ENCODE peak calls at places on chromosomes 16 and 17, in nine cellular contexts. O, L, Y, D, Z, X, S, Q and J are unnamed samples.

GRCh38 chr16:89047331-89048086 is 46.1 kb upstream of the ACSF3 start:
- DNase-seq in L (no peak), O (no peak), Z (no peak), Y (no peak), D (no peak), X (no peak), S (no peak), Q (no peak), J (no peak)

GRCh38 chr17:17648762-17649161 is 32.5 kb upstream of the RAI1 start:
- DNase-seq in O (no peak), Y (no peak), L (no peak), X (no peak), S (peak; percentile 74), D (no peak), Z (no peak), Q (no peak), J (no peak)

GRCh38 chr16:1859650-1860049 is 12.3 kb downstream of the MEIOB start:
- DNase-seq in Z (no peak), S (no peak), O (peak; percentile 48), D (no peak), L (no peak), Q (no peak), Y (no peak), X (no peak), J (no peak)

GRCh38 chr17:40996829-40997228 is 2.9 kb upstream of the KRTAP3-3 start:
- DNase-seq in Z (no peak), Q (no peak), O (no peak), X (no peak), D (no peak), L (no peak), Y (no peak), S (no peak), J (no peak)

GRCh38 chr17:9052921-9053320 is 31.6 kb downstream of the NTN1 start:
- DNase-seq in L (no peak), D (no peak), S (no peak), Y (no peak), Q (no peak), Z (no peak), O (no peak), X (peak; percentile 66), J (no peak)

GRCh38 chr17:63120406-63120805 is 154.4 kb downstream of the TANC2 start:
- DNase-seq in L (no peak), Z (no peak), S (no peak), O (no peak), X (no peak), Y (no peak), D (no peak), Q (no peak), J (no peak)

GRCh38 chr17:50470451-50470850 is 1.8 kb upstream of the CHAD start:
- DNase-seq in L (no peak), S (no peak), Z (no peak), D (no peak), O (no peak), X (no peak), Y (no peak), Q (no peak), J (no peak)

GRCh38 chr17:44607836-44608690 is 48.2 kb upstream of the MEIOC start:
- DNase-seq in Z (peak; percentile 92), D (no peak), O (peak; percentile 76), X (no peak), L (no peak), Q (no peak), Y (no peak), S (peak; percentile 91), J (no peak)

GRCh38 chr16:14455577-14455976 is 174.5 kb downstream of the PARN start:
- DNase-seq in Q (no peak), Y (no peak), Z (no peak), O (no peak), X (no peak), D (no peak), L (no peak), S (peak; percentile 9), J (no peak)

GRCh38 chr17:1331708-1332107 is 52.2 kb downstream of the TRARG1 start:
- DNase-seq in Y (no peak), L (no peak), S (no peak), Q (no peak), Z (no peak), D (no peak), O (no peak), X (no peak), J (no peak)

GRCh38 chr17:2721603-2722002 is 10.0 kb upstream of the CLUH start:
- DNase-seq in L (no peak), D (no peak), X (no peak), O (no peak), Y (no peak), Z (no peak), Q (peak; percentile 56), S (no peak), J (no peak)

GRCh38 chr17:45172541-45173286 is 11.0 kb downstream of the HEXIM2 start:
- DNase-seq in Y (peak; percentile 68), O (peak; percentile 75), Q (peak; percentile 56), D (peak; percentile 53), Z (no peak), S (no peak), L (no peak), X (peak; percentile 81), J (peak; percentile 56)

GRCh38 chr17:17089796-17090641 is 47.8 kb downstream of the MPRIP start:
- DNase-seq in O (no peak), S (no peak), D (no peak), L (no peak), X (peak; percentile 66), Y (no peak), Z (no peak), Q (no peak), J (no peak)